ENCODE peak calls at places on chromosomes 13 and 19, in seven cellular contexts. Y, I, T, P, R, X and M are unnamed samples.

GRCh38 chr13:50375792-50376191 is 360.5 kb downstream of the KCNRG start:
- DNase-seq in T (peak; percentile 76), P (no peak), R (peak; percentile 76), X (no peak), I (no peak), Y (no peak), M (no peak)

GRCh38 chr19:51978882-51979281 is 7.8 kb downstream of the ZNF350 start:
- DNase-seq in R (no peak), P (no peak), T (no peak), Y (no peak), X (no peak), I (no peak), M (no peak)

GRCh38 chr19:42111384-42111783 is 20.9 kb downstream of the POU2F2 start:
- DNase-seq in T (no peak), Y (no peak), X (no peak), R (no peak), I (no peak), P (no peak), M (no peak)

GRCh38 chr13:22648325-22648758 is 532.4 kb upstream of the SGCG start:
- DNase-seq in X (no peak), I (no peak), Y (no peak), P (no peak), R (no peak), T (no peak), M (no peak)

GRCh38 chr19:3154957-3155736 is 19.3 kb downstream of the GNA15 start:
- DNase-seq in X (no peak), T (peak; percentile 96), R (peak; percentile 83), Y (peak; percentile 62), I (no peak), P (peak; percentile 96), M (peak; percentile 85)

GRCh38 chr13:98222081-98222554 is 45.0 kb upstream of the RNF113B start:
- DNase-seq in I (no peak), R (no peak), P (no peak), X (no peak), Y (peak; percentile 37), T (peak; percentile 58), M (no peak)

GRCh38 chr19:3029070-3029923 is at the start of gene TLE2:
- DNase-seq in P (no peak), T (no peak), I (no peak), Y (no peak), R (no peak), X (no peak), M (no peak)

GRCh38 chr13:46039421-46040036 is 13.0 kb downstream of the ZC3H13 start:
- DNase-seq in T (no peak), P (no peak), I (no peak), Y (no peak), X (no peak), R (no peak), M (no peak)

GRCh38 chr13:113483504-113484287 is 6.8 kb downstream of the DCUN1D2 start:
- DNase-seq in T (no peak), I (no peak), Y (no peak), P (no peak), R (no peak), X (no peak), M (no peak)

GRCh38 chr13:109785892-109786450 is 412 bp downstream of the IRS2 start:
- DNase-seq in I (no peak), P (no peak), Y (no peak), T (no peak), R (no peak), X (no peak), M (no peak)

GRCh38 chr19:44847144-44848035 is 1.3 kb downstream of the NECTIN2 start:
- DNase-seq in T (peak; percentile 62), I (peak; percentile 65), R (peak; percentile 72), P (no peak), Y (peak; percentile 84), X (no peak), M (no peak)

GRCh38 chr19:45076851-45077730 is 813 bp upstream of the ZNF296 start:
- DNase-seq in P (no peak), I (no peak), Y (peak; percentile 51), R (no peak), T (no peak), X (no peak), M (no peak)

GRCh38 chr19:23075031-23075733 is 41.6 kb upstream of the ZNF730 start:
- DNase-seq in T (peak; percentile 78), R (peak; percentile 2), P (no peak), I (no peak), X (no peak), Y (peak; percentile 19), M (no peak)

GRCh38 chr13:93260591-93260990 is 34.0 kb downstream of the GPC6 start:
- DNase-seq in Y (no peak), P (no peak), X (no peak), I (no peak), T (no peak), R (no peak), M (no peak)

GRCh38 chr13:33228645-33229445 is 56.7 kb downstream of the STARD13 start:
- DNase-seq in R (peak; percentile 48), P (no peak), I (no peak), T (peak; percentile 85), X (no peak), Y (no peak), M (no peak)

GRCh38 chr19:46410205-46411087 is 2.9 kb downstream of the CCDC8 start:
- DNase-seq in T (no peak), Y (no peak), I (no peak), X (no peak), R (no peak), P (no peak), M (no peak)

GRCh38 chr13:111318396-111318795 is 2.0 kb upstream of the TEX29 start:
- DNase-seq in I (no peak), P (no peak), T (no peak), Y (no peak), R (no peak), X (no peak), M (no peak)

GRCh38 chr19:18357442-18358264 is 17.3 kb downstream of the PGPEP1 start:
- DNase-seq in T (no peak), Y (no peak), X (no peak), I (no peak), R (no peak), P (no peak), M (no peak)

GRCh38 chr19:4385291-4386037 is 14.9 kb downstream of the SH3GL1 start:
- DNase-seq in T (no peak), Y (no peak), P (no peak), X (no peak), I (no peak), R (no peak), M (no peak)

GRCh38 chr13:110913322-110913721 is 1.5 kb downstream of the ANKRD10 start:
- DNase-seq in T (no peak), P (no peak), Y (peak; percentile 76), X (no peak), I (no peak), R (peak; percentile 6), M (no peak)

GRCh38 chr13:38670627-38671026 is 16.2 kb upstream of the FREM2 start:
- DNase-seq in P (no peak), T (peak; percentile 31), R (no peak), Y (no peak), X (no peak), I (no peak), M (no peak)

GRCh38 chr19:45643927-45644771 is 5.0 kb upstream of the EML2 start:
- DNase-seq in Y (no peak), I (no peak), R (no peak), P (no peak), X (no peak), T (no peak), M (no peak)

GRCh38 chr13:102402292-102402691 is 444 bp upstream of the FGF14 start:
- DNase-seq in I (no peak), Y (peak; percentile 12), R (peak; percentile 31), T (peak; percentile 42), X (no peak), P (no peak), M (no peak)

GRCh38 chr13:44050450-44051063 is 170.9 kb downstream of the LACC1 start:
- DNase-seq in X (no peak), I (no peak), Y (no peak), P (no peak), R (peak; percentile 30), T (peak; percentile 46), M (no peak)

GRCh38 chr19:11611730-11612129 is 14.4 kb downstream of the ZNF627 start:
- DNase-seq in Y (no peak), X (no peak), R (no peak), I (no peak), T (no peak), P (no peak), M (no peak)

GRCh38 chr13:35210234-35210633 is 266.3 kb downstream of the MAB21L1 start:
- DNase-seq in Y (no peak), T (peak; percentile 10), X (no peak), I (no peak), R (peak; percentile 11), P (no peak), M (no peak)

GRCh38 chr13:49584771-49585182 is 581 bp downstream of the RCBTB1 start:
- DNase-seq in X (no peak), Y (no peak), R (peak; percentile 7), T (peak; percentile 22), I (no peak), P (no peak), M (no peak)

GRCh38 chr13:97631158-97631557 is 197.2 kb downstream of the RAP2A start:
- DNase-seq in Y (no peak), P (no peak), I (no peak), T (no peak), X (no peak), R (no peak), M (no peak)